ENCODE peak calls at places on chromosomes 5 and 9, in eight cellular contexts. One of them, this sample, is unnamed.
A peak's percentile ranks its signal among the peaks of the same experiment; 100 is the strongest.

GRCh38 chr9:14939378-14939777 is 29.1 kb upstream of the FREM1 start:
- DNase-seq in heart right ventricle: no peak
- DNase-seq in activated CD4-positive, alpha-beta T cell treated with anti-CD3 and anti-CD28 coated beads, Interleukin-2, amount 50 U/mL, for 1 hour: no peak
- DNase-seq in NCI-H1092: no peak
- DNase-seq in HFF-Myc: no peak
- DNase-seq in AG08395: no peak
- DNase-seq in C1 segment of cervical spinal cord: no peak
- DNase-seq in pons: no peak
- DNase-seq in this sample: no peak

GRCh38 chr9:83198336-83198735 is 135.4 kb upstream of the RASEF start:
- DNase-seq in heart right ventricle: no peak
- DNase-seq in C1 segment of cervical spinal cord: no peak
- DNase-seq in activated CD4-positive, alpha-beta T cell treated with anti-CD3 and anti-CD28 coated beads, Interleukin-2, amount 50 U/mL, for 1 hour: no peak
- DNase-seq in AG08395: no peak
- DNase-seq in pons: no peak
- DNase-seq in NCI-H1092: no peak
- DNase-seq in HFF-Myc: no peak
- DNase-seq in this sample: no peak

GRCh38 chr9:126719677-126720435 is 85.0 kb upstream of the ZBTB43 start:
- DNase-seq in HFF-Myc: peak; percentile 37
- DNase-seq in AG08395: no peak
- DNase-seq in heart right ventricle: peak; percentile 72
- DNase-seq in NCI-H1092: peak; percentile 46
- DNase-seq in pons: peak; percentile 51
- DNase-seq in activated CD4-positive, alpha-beta T cell treated with anti-CD3 and anti-CD28 coated beads, Interleukin-2, amount 50 U/mL, for 1 hour: peak; percentile 85
- DNase-seq in C1 segment of cervical spinal cord: no peak
- DNase-seq in this sample: peak; percentile 86

GRCh38 chr9:89234636-89235035 is 56.0 kb upstream of the SHC3 start:
- DNase-seq in activated CD4-positive, alpha-beta T cell treated with anti-CD3 and anti-CD28 coated beads, Interleukin-2, amount 50 U/mL, for 1 hour: peak; percentile 6
- DNase-seq in HFF-Myc: no peak
- DNase-seq in heart right ventricle: no peak
- DNase-seq in AG08395: no peak
- DNase-seq in pons: peak; percentile 5
- DNase-seq in NCI-H1092: no peak
- DNase-seq in C1 segment of cervical spinal cord: no peak
- DNase-seq in this sample: peak; percentile 13

GRCh38 chr5:74916831-74917710 is 50.9 kb upstream of the FAM169A start:
- DNase-seq in pons: no peak
- DNase-seq in AG08395: no peak
- DNase-seq in heart right ventricle: no peak
- DNase-seq in NCI-H1092: no peak
- DNase-seq in HFF-Myc: no peak
- DNase-seq in C1 segment of cervical spinal cord: no peak
- DNase-seq in activated CD4-positive, alpha-beta T cell treated with anti-CD3 and anti-CD28 coated beads, Interleukin-2, amount 50 U/mL, for 1 hour: no peak
- DNase-seq in this sample: no peak

GRCh38 chr5:103013933-103014552 is 105.9 kb downstream of the GIN1 start:
- DNase-seq in activated CD4-positive, alpha-beta T cell treated with anti-CD3 and anti-CD28 coated beads, Interleukin-2, amount 50 U/mL, for 1 hour: no peak
- DNase-seq in HFF-Myc: no peak
- DNase-seq in pons: no peak
- DNase-seq in NCI-H1092: no peak
- DNase-seq in heart right ventricle: no peak
- DNase-seq in AG08395: peak; percentile 5
- DNase-seq in C1 segment of cervical spinal cord: no peak
- DNase-seq in this sample: no peak

GRCh38 chr9:89779816-89780215 is 175.0 kb downstream of the GADD45G start:
- DNase-seq in C1 segment of cervical spinal cord: no peak
- DNase-seq in pons: no peak
- DNase-seq in heart right ventricle: no peak
- DNase-seq in AG08395: peak; percentile 26
- DNase-seq in NCI-H1092: no peak
- DNase-seq in HFF-Myc: no peak
- DNase-seq in activated CD4-positive, alpha-beta T cell treated with anti-CD3 and anti-CD28 coated beads, Interleukin-2, amount 50 U/mL, for 1 hour: no peak
- DNase-seq in this sample: no peak

GRCh38 chr5:39266442-39266841 is 47.1 kb upstream of the FYB1 start:
- DNase-seq in activated CD4-positive, alpha-beta T cell treated with anti-CD3 and anti-CD28 coated beads, Interleukin-2, amount 50 U/mL, for 1 hour: no peak
- DNase-seq in pons: no peak
- DNase-seq in NCI-H1092: no peak
- DNase-seq in C1 segment of cervical spinal cord: no peak
- DNase-seq in AG08395: peak; percentile 46
- DNase-seq in HFF-Myc: no peak
- DNase-seq in heart right ventricle: no peak
- DNase-seq in this sample: no peak

GRCh38 chr5:172786736-172787462 is 15.9 kb upstream of the DUSP1 start:
- DNase-seq in C1 segment of cervical spinal cord: no peak
- DNase-seq in pons: no peak
- DNase-seq in AG08395: no peak
- DNase-seq in activated CD4-positive, alpha-beta T cell treated with anti-CD3 and anti-CD28 coated beads, Interleukin-2, amount 50 U/mL, for 1 hour: no peak
- DNase-seq in HFF-Myc: no peak
- DNase-seq in NCI-H1092: no peak
- DNase-seq in heart right ventricle: no peak
- DNase-seq in this sample: no peak

GRCh38 chr9:551986-552930 is 289.2 kb upstream of the DMRT1 start:
- DNase-seq in heart right ventricle: no peak
- DNase-seq in activated CD4-positive, alpha-beta T cell treated with anti-CD3 and anti-CD28 coated beads, Interleukin-2, amount 50 U/mL, for 1 hour: no peak
- DNase-seq in NCI-H1092: no peak
- DNase-seq in C1 segment of cervical spinal cord: no peak
- DNase-seq in HFF-Myc: no peak
- DNase-seq in pons: no peak
- DNase-seq in AG08395: no peak
- DNase-seq in this sample: no peak

GRCh38 chr9:137453643-137454081 is 5.5 kb downstream of the NSMF start:
- DNase-seq in heart right ventricle: peak; percentile 77
- DNase-seq in NCI-H1092: no peak
- DNase-seq in HFF-Myc: no peak
- DNase-seq in pons: peak; percentile 50
- DNase-seq in activated CD4-positive, alpha-beta T cell treated with anti-CD3 and anti-CD28 coated beads, Interleukin-2, amount 50 U/mL, for 1 hour: peak; percentile 65
- DNase-seq in AG08395: peak; percentile 79
- DNase-seq in C1 segment of cervical spinal cord: no peak
- DNase-seq in this sample: peak; percentile 89

GRCh38 chr5:31664566-31664965 is 25.6 kb downstream of the PDZD2 start:
- DNase-seq in NCI-H1092: no peak
- DNase-seq in HFF-Myc: peak; percentile 12
- DNase-seq in heart right ventricle: no peak
- DNase-seq in AG08395: no peak
- DNase-seq in pons: no peak
- DNase-seq in activated CD4-positive, alpha-beta T cell treated with anti-CD3 and anti-CD28 coated beads, Interleukin-2, amount 50 U/mL, for 1 hour: no peak
- DNase-seq in C1 segment of cervical spinal cord: no peak
- DNase-seq in this sample: no peak

GRCh38 chr9:8143677-8144076 is 344.1 kb upstream of the DMAC1 start:
- DNase-seq in AG08395: no peak
- DNase-seq in HFF-Myc: no peak
- DNase-seq in NCI-H1092: peak; percentile 9
- DNase-seq in C1 segment of cervical spinal cord: no peak
- DNase-seq in activated CD4-positive, alpha-beta T cell treated with anti-CD3 and anti-CD28 coated beads, Interleukin-2, amount 50 U/mL, for 1 hour: no peak
- DNase-seq in pons: no peak
- DNase-seq in heart right ventricle: no peak
- DNase-seq in this sample: no peak

GRCh38 chr9:87516222-87516930 is 18.7 kb downstream of the DAPK1 start:
- DNase-seq in HFF-Myc: no peak
- DNase-seq in activated CD4-positive, alpha-beta T cell treated with anti-CD3 and anti-CD28 coated beads, Interleukin-2, amount 50 U/mL, for 1 hour: no peak
- DNase-seq in heart right ventricle: peak; percentile 35
- DNase-seq in NCI-H1092: no peak
- DNase-seq in C1 segment of cervical spinal cord: no peak
- DNase-seq in pons: peak; percentile 22
- DNase-seq in AG08395: peak; percentile 34
- DNase-seq in this sample: no peak

GRCh38 chr5:10438301-10438700 is 3.4 kb upstream of the ROPN1L start:
- DNase-seq in C1 segment of cervical spinal cord: no peak
- DNase-seq in AG08395: no peak
- DNase-seq in activated CD4-positive, alpha-beta T cell treated with anti-CD3 and anti-CD28 coated beads, Interleukin-2, amount 50 U/mL, for 1 hour: no peak
- DNase-seq in heart right ventricle: no peak
- DNase-seq in NCI-H1092: no peak
- DNase-seq in HFF-Myc: no peak
- DNase-seq in pons: no peak
- DNase-seq in this sample: no peak

GRCh38 chr5:18807256-18808193 is 1173.3 kb downstream of the TAF11L14 start:
- DNase-seq in HFF-Myc: no peak
- DNase-seq in activated CD4-positive, alpha-beta T cell treated with anti-CD3 and anti-CD28 coated beads, Interleukin-2, amount 50 U/mL, for 1 hour: no peak
- DNase-seq in heart right ventricle: no peak
- DNase-seq in AG08395: no peak
- DNase-seq in C1 segment of cervical spinal cord: no peak
- DNase-seq in NCI-H1092: no peak
- DNase-seq in pons: no peak
- DNase-seq in this sample: no peak

GRCh38 chr9:134617246-134617645 is 24.4 kb upstream of the COL5A1 start:
- DNase-seq in AG08395: no peak
- DNase-seq in heart right ventricle: no peak
- DNase-seq in HFF-Myc: no peak
- DNase-seq in NCI-H1092: no peak
- DNase-seq in pons: no peak
- DNase-seq in activated CD4-positive, alpha-beta T cell treated with anti-CD3 and anti-CD28 coated beads, Interleukin-2, amount 50 U/mL, for 1 hour: no peak
- DNase-seq in C1 segment of cervical spinal cord: no peak
- DNase-seq in this sample: no peak

GRCh38 chr5:75055727-75056144 is 3.4 kb upstream of the GCNT4 start:
- DNase-seq in C1 segment of cervical spinal cord: no peak
- DNase-seq in pons: no peak
- DNase-seq in HFF-Myc: no peak
- DNase-seq in AG08395: peak; percentile 37
- DNase-seq in activated CD4-positive, alpha-beta T cell treated with anti-CD3 and anti-CD28 coated beads, Interleukin-2, amount 50 U/mL, for 1 hour: no peak
- DNase-seq in heart right ventricle: no peak
- DNase-seq in NCI-H1092: no peak
- DNase-seq in this sample: no peak

GRCh38 chr5:91318727-91319126 is 64.4 kb downstream of the ARRDC3 start:
- DNase-seq in heart right ventricle: no peak
- DNase-seq in activated CD4-positive, alpha-beta T cell treated with anti-CD3 and anti-CD28 coated beads, Interleukin-2, amount 50 U/mL, for 1 hour: no peak
- DNase-seq in NCI-H1092: no peak
- DNase-seq in pons: no peak
- DNase-seq in C1 segment of cervical spinal cord: no peak
- DNase-seq in HFF-Myc: no peak
- DNase-seq in AG08395: no peak
- DNase-seq in this sample: no peak

GRCh38 chr9:109974143-109974917 is 194.3 kb downstream of the PALM2AKAP2 start:
- DNase-seq in C1 segment of cervical spinal cord: no peak
- DNase-seq in NCI-H1092: no peak
- DNase-seq in HFF-Myc: no peak
- DNase-seq in AG08395: no peak
- DNase-seq in heart right ventricle: peak; percentile 32
- DNase-seq in pons: peak; percentile 73
- DNase-seq in activated CD4-positive, alpha-beta T cell treated with anti-CD3 and anti-CD28 coated beads, Interleukin-2, amount 50 U/mL, for 1 hour: no peak
- DNase-seq in this sample: peak; percentile 53

GRCh38 chr5:62138607-62139006 is 167.4 kb upstream of the KIF2A start:
- DNase-seq in pons: no peak
- DNase-seq in C1 segment of cervical spinal cord: no peak
- DNase-seq in NCI-H1092: no peak
- DNase-seq in AG08395: no peak
- DNase-seq in HFF-Myc: no peak
- DNase-seq in activated CD4-positive, alpha-beta T cell treated with anti-CD3 and anti-CD28 coated beads, Interleukin-2, amount 50 U/mL, for 1 hour: no peak
- DNase-seq in heart right ventricle: no peak
- DNase-seq in this sample: no peak

GRCh38 chr5:473344-474192 is 30.6 kb downstream of the EXOC3 start:
- DNase-seq in activated CD4-positive, alpha-beta T cell treated with anti-CD3 and anti-CD28 coated beads, Interleukin-2, amount 50 U/mL, for 1 hour: no peak
- DNase-seq in AG08395: peak; percentile 39
- DNase-seq in C1 segment of cervical spinal cord: no peak
- DNase-seq in HFF-Myc: no peak
- DNase-seq in heart right ventricle: no peak
- DNase-seq in NCI-H1092: peak; percentile 41
- DNase-seq in pons: peak; percentile 11
- DNase-seq in this sample: peak; percentile 58

GRCh38 chr5:14671414-14671813 is 6.9 kb downstream of the OTULIN start:
- DNase-seq in activated CD4-positive, alpha-beta T cell treated with anti-CD3 and anti-CD28 coated beads, Interleukin-2, amount 50 U/mL, for 1 hour: no peak
- DNase-seq in C1 segment of cervical spinal cord: no peak
- DNase-seq in pons: no peak
- DNase-seq in AG08395: no peak
- DNase-seq in HFF-Myc: no peak
- DNase-seq in NCI-H1092: no peak
- DNase-seq in heart right ventricle: no peak
- DNase-seq in this sample: no peak

GRCh38 chr9:135948446-135948845 is 12.7 kb downstream of the UBAC1 start:
- DNase-seq in AG08395: no peak
- DNase-seq in activated CD4-positive, alpha-beta T cell treated with anti-CD3 and anti-CD28 coated beads, Interleukin-2, amount 50 U/mL, for 1 hour: no peak
- DNase-seq in NCI-H1092: no peak
- DNase-seq in C1 segment of cervical spinal cord: no peak
- DNase-seq in HFF-Myc: no peak
- DNase-seq in heart right ventricle: no peak
- DNase-seq in pons: no peak
- DNase-seq in this sample: no peak

GRCh38 chr9:34987160-34988040 is 2.1 kb upstream of the DNAJB5 start:
- DNase-seq in heart right ventricle: no peak
- DNase-seq in HFF-Myc: no peak
- DNase-seq in activated CD4-positive, alpha-beta T cell treated with anti-CD3 and anti-CD28 coated beads, Interleukin-2, amount 50 U/mL, for 1 hour: no peak
- DNase-seq in AG08395: no peak
- DNase-seq in C1 segment of cervical spinal cord: no peak
- DNase-seq in pons: no peak
- DNase-seq in NCI-H1092: no peak
- DNase-seq in this sample: peak; percentile 34

This sample was measured in B cell.